ENCODE peak calls at places on chromosomes 13 and 19, in four cellular contexts. One of them, this sample, is unnamed.

GRCh38 chr13:97627566-97627965 is 193.6 kb downstream of the RAP2A start:
- DNase-seq in tibial artery: peak
- DNase-seq in AG10803: peak
- DNase-seq in kidney epithelial cell: peak
- DNase-seq in this sample: no peak

GRCh38 chr19:47187797-47188196 is 43.2 kb downstream of the BBC3 start:
- DNase-seq in tibial artery: no peak
- DNase-seq in kidney epithelial cell: no peak
- DNase-seq in AG10803: no peak
- DNase-seq in this sample: no peak

GRCh38 chr13:75021151-75021550 is 460.8 kb downstream of the TBC1D4 start:
- DNase-seq in AG10803: no peak
- DNase-seq in tibial artery: no peak
- DNase-seq in kidney epithelial cell: peak
- DNase-seq in this sample: no peak

GRCh38 chr13:45224181-45224580 is 23.3 kb upstream of the KCTD4 start:
- DNase-seq in AG10803: peak
- DNase-seq in tibial artery: no peak
- DNase-seq in kidney epithelial cell: no peak
- DNase-seq in this sample: no peak

GRCh38 chr13:35789335-35790166 is 313.1 kb upstream of the MAB21L1 start:
- DNase-seq in tibial artery: no peak
- DNase-seq in AG10803: peak
- DNase-seq in kidney epithelial cell: peak
- DNase-seq in this sample: no peak

GRCh38 chr19:6743714-6744380 is 4.4 kb downstream of the TRIP10 start:
- DNase-seq in AG10803: no peak
- DNase-seq in kidney epithelial cell: no peak
- DNase-seq in tibial artery: no peak
- DNase-seq in this sample: no peak

GRCh38 chr19:17647071-17648020 is 40.8 kb downstream of the UNC13A start:
- DNase-seq in AG10803: no peak
- DNase-seq in kidney epithelial cell: no peak
- DNase-seq in tibial artery: no peak
- DNase-seq in this sample: no peak

GRCh38 chr13:97435794-97436193 is 1.8 kb downstream of the RAP2A start:
- DNase-seq in kidney epithelial cell: no peak
- DNase-seq in tibial artery: no peak
- DNase-seq in AG10803: no peak
- DNase-seq in this sample: no peak

GRCh38 chr13:75754936-75755335 is 118.8 kb downstream of the LMO7 start:
- DNase-seq in tibial artery: no peak
- DNase-seq in kidney epithelial cell: no peak
- DNase-seq in AG10803: no peak
- DNase-seq in this sample: no peak

GRCh38 chr19:11453468-11454341 is 18.3 kb downstream of the PRKCSH start:
- DNase-seq in tibial artery: no peak
- DNase-seq in kidney epithelial cell: no peak
- DNase-seq in AG10803: no peak
- DNase-seq in this sample: no peak

GRCh38 chr19:11452814-11453335 is 17.4 kb downstream of the PRKCSH start:
- DNase-seq in tibial artery: no peak
- DNase-seq in AG10803: no peak
- DNase-seq in kidney epithelial cell: no peak
- DNase-seq in this sample: no peak

GRCh38 chr19:11450570-11451326 is 15.3 kb downstream of the PRKCSH start:
- DNase-seq in AG10803: no peak
- DNase-seq in tibial artery: no peak
- DNase-seq in kidney epithelial cell: no peak
- DNase-seq in this sample: no peak

GRCh38 chr19:11451327-11451941 is 16.0 kb downstream of the PRKCSH start:
- DNase-seq in AG10803: no peak
- DNase-seq in kidney epithelial cell: no peak
- DNase-seq in tibial artery: no peak
- DNase-seq in this sample: no peak

DNA sequence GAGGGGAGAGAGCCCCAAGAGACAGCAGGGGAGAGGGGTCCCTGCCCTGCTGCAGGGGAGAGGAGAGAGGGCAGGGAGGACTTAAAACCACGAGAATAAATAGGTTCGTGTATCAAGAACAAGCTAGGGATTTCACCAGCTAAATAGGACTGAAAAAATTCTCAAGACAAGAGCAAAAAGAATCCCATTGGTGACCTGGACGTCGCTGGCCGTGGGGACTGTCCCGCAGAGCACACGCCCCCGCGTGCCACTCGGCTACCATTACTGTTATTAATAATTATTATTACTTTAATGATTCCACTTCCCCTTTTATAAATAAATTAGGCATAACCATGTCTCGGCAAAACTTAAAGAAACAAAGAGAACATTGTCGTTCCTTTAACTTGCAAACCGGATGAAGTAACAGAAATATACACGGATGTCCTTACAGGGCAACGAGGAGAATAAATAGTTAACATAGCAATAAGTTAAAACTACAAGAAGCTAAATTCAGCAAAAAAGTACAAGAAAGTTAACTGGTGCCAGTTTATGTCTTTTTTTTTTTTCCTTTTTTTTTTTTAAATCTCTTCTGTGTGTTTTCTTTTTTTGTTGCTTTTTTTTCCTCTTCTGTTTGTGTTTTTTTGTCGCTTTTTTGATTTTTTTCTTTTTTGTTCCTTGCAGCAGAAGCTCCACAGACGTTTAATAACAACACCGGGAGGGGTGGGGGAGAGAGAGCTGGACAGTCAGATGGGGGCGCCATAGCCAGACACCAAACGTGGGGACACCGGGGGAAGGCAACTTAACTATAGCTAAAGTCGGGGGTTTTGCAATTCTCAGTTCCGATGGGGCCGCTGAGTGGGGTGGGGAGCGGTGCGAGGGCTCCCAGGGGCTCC is 16.7 kb downstream of the PRKCSH start:
- DNase-seq in kidney epithelial cell: no peak
- DNase-seq in tibial artery: no peak
- DNase-seq in AG10803: no peak
- DNase-seq in this sample: no peak
- TF ChIP-seq CTCF in kidney epithelial cell: peak
- TF ChIP-seq CTCF in tibial artery: no peak
- TF ChIP-seq CTCF in AG10803: no peak
- TF ChIP-seq CTCF in this sample: no peak

DNA sequence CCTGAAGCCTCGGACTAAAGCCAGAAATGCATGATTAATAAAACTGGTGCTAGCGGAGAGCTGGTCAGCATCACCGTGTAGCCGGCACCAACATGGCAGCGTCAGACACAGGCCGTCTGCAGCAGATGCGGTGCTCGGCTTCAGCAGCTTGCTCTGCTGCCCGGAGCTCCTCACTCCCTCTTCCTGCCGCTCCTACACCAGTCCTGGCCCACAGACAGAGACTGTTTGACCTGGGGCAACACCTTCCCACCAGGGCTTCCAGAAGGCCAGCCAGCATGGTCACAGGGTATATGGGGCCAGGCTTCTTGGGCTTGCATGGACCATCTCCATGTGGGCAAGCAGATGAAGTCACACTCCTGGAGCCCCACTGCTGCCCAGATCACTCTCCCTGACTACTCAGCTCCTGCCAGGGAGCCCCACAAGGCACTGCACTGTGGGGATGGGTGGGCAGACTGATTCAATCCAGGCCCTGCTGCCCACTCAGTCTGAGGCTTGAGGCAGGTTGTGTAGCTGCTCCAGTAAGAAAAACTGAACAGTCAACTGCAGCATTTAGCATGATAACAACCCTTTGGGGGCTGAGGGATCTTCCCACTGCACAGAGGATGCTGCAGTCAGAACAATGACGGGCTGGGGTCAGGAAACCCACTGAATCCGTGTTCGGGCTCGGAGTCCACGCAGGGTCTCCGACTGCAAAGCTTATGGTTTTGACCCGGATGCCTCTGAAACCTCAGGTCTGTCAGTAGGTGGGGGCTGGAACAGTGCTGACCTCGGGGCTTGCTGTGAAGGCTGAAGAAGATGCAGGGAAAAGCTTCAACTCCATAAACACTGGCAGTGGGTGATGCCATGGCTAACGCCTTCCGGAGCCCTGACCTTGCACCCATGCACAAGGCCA is 45.6 kb downstream of the CEBPG start:
- DNase-seq in AG10803: no peak
- DNase-seq in tibial artery: no peak
- DNase-seq in kidney epithelial cell: no peak
- DNase-seq in this sample: no peak
- TF ChIP-seq CTCF in AG10803: no peak
- TF ChIP-seq CTCF in tibial artery: no peak
- TF ChIP-seq CTCF in kidney epithelial cell: no peak
- TF ChIP-seq CTCF in this sample: no peak

GRCh38 chr19:5214902-5215301 is 125.7 kb downstream of the PTPRS start:
- DNase-seq in tibial artery: no peak
- DNase-seq in kidney epithelial cell: no peak
- DNase-seq in AG10803: no peak
- DNase-seq in this sample: no peak
- TF ChIP-seq CTCF in tibial artery: no peak
- TF ChIP-seq CTCF in kidney epithelial cell: no peak
- TF ChIP-seq CTCF in AG10803: no peak
- TF ChIP-seq CTCF in this sample: no peak

GRCh38 chr19:42140125-42140754 is 8.0 kb upstream of the POU2F2 start:
- DNase-seq in AG10803: peak
- DNase-seq in kidney epithelial cell: peak
- DNase-seq in tibial artery: peak
- DNase-seq in this sample: peak
- TF ChIP-seq CTCF in AG10803: no peak
- TF ChIP-seq CTCF in kidney epithelial cell: no peak
- TF ChIP-seq CTCF in tibial artery: no peak
- TF ChIP-seq CTCF in this sample: no peak

GRCh38 chr19:57613941-57614743 is at the start of gene ZNF134:
- DNase-seq in AG10803: peak
- DNase-seq in tibial artery: peak
- DNase-seq in kidney epithelial cell: peak
- DNase-seq in this sample: peak
- TF ChIP-seq CTCF in AG10803: peak
- TF ChIP-seq CTCF in tibial artery: no peak
- TF ChIP-seq CTCF in kidney epithelial cell: peak
- TF ChIP-seq CTCF in this sample: no peak

GRCh38 chr13:47220453-47221150 is 323.7 kb upstream of the HTR2A start:
- DNase-seq in AG10803: no peak
- DNase-seq in tibial artery: no peak
- DNase-seq in kidney epithelial cell: no peak
- DNase-seq in this sample: no peak
- TF ChIP-seq CTCF in AG10803: no peak
- TF ChIP-seq CTCF in tibial artery: no peak
- TF ChIP-seq CTCF in kidney epithelial cell: no peak
- TF ChIP-seq CTCF in this sample: no peak

This sample was measured in mesothelial cell of epicardium.